ENCODE peak calls at places on chromosome 6, in nine cellular contexts. C is HS-5, I is kidney, O is amniotic stem cell, E is GM18507, T is sigmoid colon, W is heart left ventricle, P is T-helper 17 cell, U is sciatic nerve. N is an unnamed sample.

GRCh38 chr6:134138226-134138975 is 86.0 kb upstream of the SLC2A12 start:
- DNase-seq in T (no peak), O (no peak), U (no peak), W (no peak), I (no peak), E (no peak), C (no peak), P (no peak), N (no peak)

GRCh38 chr6:44234101-44235090 is 11.0 kb downstream of the SLC29A1 start:
- DNase-seq in T (peak), C (no peak), U (peak), W (peak), I (peak), P (no peak), E (no peak), O (peak), N (peak)

GRCh38 chr6:11492444-11493300 is 44.9 kb upstream of the TMEM170B start:
- DNase-seq in I (no peak), E (no peak), W (no peak), T (no peak), C (no peak), O (no peak), U (no peak), P (no peak), N (no peak)

GRCh38 chr6:7115452-7116223 is 7.9 kb downstream of the RREB1 start:
- DNase-seq in C (no peak), W (no peak), E (no peak), P (no peak), T (no peak), U (no peak), O (no peak), I (no peak), N (no peak)

GRCh38 chr6:168929871-168930450 is 323.7 kb downstream of the THBS2 start:
- DNase-seq in C (no peak), P (no peak), E (no peak), W (no peak), I (no peak), U (no peak), T (no peak), O (no peak), N (no peak)

GRCh38 chr6:81696505-81696904 is 56.0 kb downstream of the TENT5A start:
- DNase-seq in E (no peak), W (no peak), P (no peak), T (no peak), C (no peak), I (no peak), U (no peak), O (no peak), N (no peak)

GRCh38 chr6:97468981-97469380 is 186.0 kb upstream of the MMS22L start:
- DNase-seq in W (no peak), C (no peak), U (no peak), P (no peak), O (no peak), I (no peak), E (no peak), T (no peak), N (no peak)

GRCh38 chr6:37622639-37623038 is 75.0 kb downstream of the MDGA1 start:
- DNase-seq in P (no peak), C (no peak), E (no peak), U (no peak), W (no peak), I (no peak), T (peak), O (no peak), N (no peak)

GRCh38 chr6:44977406-44977740 is 350.8 kb upstream of the RUNX2 start:
- DNase-seq in I (no peak), W (no peak), P (no peak), U (no peak), T (no peak), O (no peak), E (no peak), C (no peak), N (no peak)

GRCh38 chr6:138955262-138955661 is 32.8 kb downstream of the REPS1 start:
- DNase-seq in P (no peak), O (no peak), E (no peak), I (no peak), C (no peak), W (no peak), U (no peak), T (no peak), N (no peak)

GRCh38 chr6:142635130-142635529 is 309.8 kb downstream of the HIVEP2 start:
- DNase-seq in I (no peak), O (no peak), C (peak), T (no peak), P (no peak), U (no peak), E (no peak), W (no peak), N (peak)

GRCh38 chr6:143652840-143653239 is 24.9 kb upstream of the PHACTR2 start:
- DNase-seq in P (no peak), I (no peak), E (no peak), O (no peak), T (no peak), C (no peak), W (no peak), U (no peak), N (no peak)

GRCh38 chr6:33165581-33166258 is 26.5 kb downstream of the COL11A2 start:
- DNase-seq in E (no peak), U (no peak), P (no peak), T (no peak), W (no peak), C (no peak), O (no peak), I (no peak), N (no peak)

GRCh38 chr6:2875840-2876207 is 27.3 kb downstream of the SERPINB9 start:
- DNase-seq in P (peak), C (no peak), O (no peak), U (no peak), T (no peak), W (peak), I (peak), E (no peak), N (no peak)

GRCh38 chr6:160297310-160297709 is 38.7 kb upstream of the SLC22A2 start:
- DNase-seq in T (no peak), C (no peak), E (no peak), U (no peak), P (no peak), W (no peak), O (no peak), I (no peak), N (no peak)

GRCh38 chr6:129615496-129615895 is 94.5 kb downstream of the ARHGAP18 start:
- DNase-seq in U (no peak), P (no peak), W (no peak), T (no peak), O (no peak), E (no peak), C (no peak), I (no peak), N (no peak)

GRCh38 chr6:39896701-39897100 is 37.6 kb downstream of the MOCS1 start:
- DNase-seq in I (no peak), C (no peak), U (no peak), P (no peak), O (no peak), E (no peak), T (no peak), W (no peak), N (no peak)

GRCh38 chr6:129691709-129692108 is 18.3 kb downstream of the ARHGAP18 start:
- DNase-seq in I (no peak), C (no peak), E (no peak), T (no peak), U (no peak), W (no peak), P (no peak), O (no peak), N (no peak)

GRCh38 chr6:158205220-158205944 is 37.2 kb downstream of the GTF2H5 start:
- DNase-seq in C (no peak), E (no peak), T (no peak), O (no peak), I (no peak), W (no peak), U (no peak), P (no peak), N (no peak)

GRCh38 chr6:16200231-16200941 is 38.0 kb upstream of the GMPR start:
- DNase-seq in I (no peak), O (no peak), E (no peak), T (no peak), W (no peak), C (no peak), P (no peak), U (no peak), N (no peak)

GRCh38 chr6:34179106-34179720 is 33.3 kb upstream of the GRM4 start:
- DNase-seq in C (no peak), E (no peak), U (peak), T (no peak), O (no peak), P (no peak), W (no peak), I (peak), N (no peak)

GRCh38 chr6:45930419-45931059 is 85.1 kb downstream of the CLIC5 start:
- DNase-seq in T (no peak), E (peak), U (peak), I (peak), C (no peak), W (peak), O (peak), P (peak), N (peak)

GRCh38 chr6:16224409-16224808 is 14.0 kb upstream of the GMPR start:
- DNase-seq in P (no peak), T (no peak), E (no peak), U (no peak), C (no peak), W (no peak), O (no peak), I (no peak), N (no peak)

GRCh38 chr6:14190596-14191224 is 73.1 kb downstream of the CD83 start:
- DNase-seq in P (no peak), E (no peak), C (no peak), O (no peak), I (no peak), T (no peak), U (no peak), W (no peak), N (no peak)

GRCh38 chr6:38587766-38588362 is 51.9 kb downstream of the BTBD9 start:
- DNase-seq in E (no peak), O (no peak), T (no peak), P (no peak), U (no peak), C (no peak), I (no peak), W (no peak), N (no peak)

GRCh38 chr6:82006027-82006738 is 241.4 kb downstream of the IBTK start:
- DNase-seq in T (no peak), I (no peak), C (no peak), U (no peak), W (no peak), P (no peak), O (no peak), E (no peak), N (peak)

N was measured in brain microvascular endothelial cell.